ENCODE peak calls at places on chromosome 2, in four cellular contexts. One of them, this sample, is unnamed.

GRCh38 chr2:164620873-164621760 is at the start of gene GRB14:
- DNase-seq in B cell: peak; percentile 64
- DNase-seq in mammary epithelial cell: peak; percentile 84
- DNase-seq in AG04449: no peak
- DNase-seq in this sample: peak; percentile 4

GRCh38 chr2:86833315-86833714 is 28.4 kb downstream of the CD8B start:
- DNase-seq in B cell: no peak
- DNase-seq in mammary epithelial cell: no peak
- DNase-seq in AG04449: no peak
- DNase-seq in this sample: no peak

GRCh38 chr2:98026292-98026691 is 30.5 kb upstream of the TMEM131 start:
- DNase-seq in B cell: no peak
- DNase-seq in mammary epithelial cell: no peak
- DNase-seq in AG04449: no peak
- DNase-seq in this sample: no peak

GRCh38 chr2:32617790-32618189 is 10.1 kb upstream of the TTC27 start:
- DNase-seq in B cell: no peak
- DNase-seq in mammary epithelial cell: no peak
- DNase-seq in AG04449: no peak
- DNase-seq in this sample: no peak

GRCh38 chr2:215486973-215487372 is 51.1 kb upstream of the FN1 start:
- DNase-seq in B cell: no peak
- DNase-seq in mammary epithelial cell: peak; percentile 94
- DNase-seq in AG04449: no peak
- DNase-seq in this sample: no peak

GRCh38 chr2:149420053-149420963 is 89.9 kb downstream of the LYPD6 start:
- DNase-seq in B cell: no peak
- DNase-seq in mammary epithelial cell: no peak
- DNase-seq in AG04449: no peak
- DNase-seq in this sample: no peak

GRCh38 chr2:189013677-189014380 is 39.7 kb downstream of the COL3A1 start:
- DNase-seq in B cell: no peak
- DNase-seq in mammary epithelial cell: no peak
- DNase-seq in AG04449: no peak
- DNase-seq in this sample: no peak

GRCh38 chr2:120319135-120319534 is 26.8 kb upstream of the INHBB start:
- DNase-seq in B cell: no peak
- DNase-seq in mammary epithelial cell: no peak
- DNase-seq in AG04449: no peak
- DNase-seq in this sample: no peak

GRCh38 chr2:240121675-240122074 is 14.4 kb downstream of the COPS9 start:
- DNase-seq in B cell: no peak
- DNase-seq in mammary epithelial cell: no peak
- DNase-seq in AG04449: no peak
- DNase-seq in this sample: no peak

GRCh38 chr2:97900806-97901205 is 94.9 kb downstream of the TMEM131 start:
- DNase-seq in B cell: no peak
- DNase-seq in mammary epithelial cell: peak; percentile 40
- DNase-seq in AG04449: no peak
- DNase-seq in this sample: no peak

GRCh38 chr2:120958623-120959366 is 223.1 kb downstream of the GLI2 start:
- DNase-seq in B cell: no peak
- DNase-seq in mammary epithelial cell: no peak
- DNase-seq in AG04449: no peak
- DNase-seq in this sample: peak; percentile 20

GRCh38 chr2:12457831-12458230 is 258.9 kb upstream of the TRIB2 start:
- DNase-seq in B cell: no peak
- DNase-seq in mammary epithelial cell: no peak
- DNase-seq in AG04449: no peak
- DNase-seq in this sample: no peak

GRCh38 chr2:8103085-8103708 is 578.7 kb upstream of the ID2 start:
- DNase-seq in B cell: no peak
- DNase-seq in mammary epithelial cell: no peak
- DNase-seq in AG04449: no peak
- DNase-seq in this sample: no peak

GRCh38 chr2:73034661-73035374 is 36.7 kb downstream of the SFXN5 start:
- DNase-seq in B cell: no peak
- DNase-seq in mammary epithelial cell: no peak
- DNase-seq in AG04449: no peak
- DNase-seq in this sample: no peak

GRCh38 chr2:30772021-30772705 is 35.1 kb downstream of the CAPN13 start:
- DNase-seq in B cell: no peak
- DNase-seq in mammary epithelial cell: no peak
- DNase-seq in AG04449: no peak
- DNase-seq in this sample: no peak

GRCh38 chr2:135909976-135910375 is 33.7 kb upstream of the MCM6 start:
- DNase-seq in B cell: no peak
- DNase-seq in mammary epithelial cell: no peak
- DNase-seq in AG04449: peak; percentile 12
- DNase-seq in this sample: no peak

GRCh38 chr2:112958428-112959108 is 19.2 kb upstream of the IL36G start:
- DNase-seq in B cell: peak; percentile 44
- DNase-seq in mammary epithelial cell: peak; percentile 53
- DNase-seq in AG04449: no peak
- DNase-seq in this sample: peak; percentile 45
- TF ChIP-seq CTCF in B cell: peak; percentile 88
- TF ChIP-seq CTCF in mammary epithelial cell: peak; percentile 92
- TF ChIP-seq CTCF in AG04449: peak; percentile 81
- TF ChIP-seq CTCF in this sample: peak; percentile 88

DNA sequence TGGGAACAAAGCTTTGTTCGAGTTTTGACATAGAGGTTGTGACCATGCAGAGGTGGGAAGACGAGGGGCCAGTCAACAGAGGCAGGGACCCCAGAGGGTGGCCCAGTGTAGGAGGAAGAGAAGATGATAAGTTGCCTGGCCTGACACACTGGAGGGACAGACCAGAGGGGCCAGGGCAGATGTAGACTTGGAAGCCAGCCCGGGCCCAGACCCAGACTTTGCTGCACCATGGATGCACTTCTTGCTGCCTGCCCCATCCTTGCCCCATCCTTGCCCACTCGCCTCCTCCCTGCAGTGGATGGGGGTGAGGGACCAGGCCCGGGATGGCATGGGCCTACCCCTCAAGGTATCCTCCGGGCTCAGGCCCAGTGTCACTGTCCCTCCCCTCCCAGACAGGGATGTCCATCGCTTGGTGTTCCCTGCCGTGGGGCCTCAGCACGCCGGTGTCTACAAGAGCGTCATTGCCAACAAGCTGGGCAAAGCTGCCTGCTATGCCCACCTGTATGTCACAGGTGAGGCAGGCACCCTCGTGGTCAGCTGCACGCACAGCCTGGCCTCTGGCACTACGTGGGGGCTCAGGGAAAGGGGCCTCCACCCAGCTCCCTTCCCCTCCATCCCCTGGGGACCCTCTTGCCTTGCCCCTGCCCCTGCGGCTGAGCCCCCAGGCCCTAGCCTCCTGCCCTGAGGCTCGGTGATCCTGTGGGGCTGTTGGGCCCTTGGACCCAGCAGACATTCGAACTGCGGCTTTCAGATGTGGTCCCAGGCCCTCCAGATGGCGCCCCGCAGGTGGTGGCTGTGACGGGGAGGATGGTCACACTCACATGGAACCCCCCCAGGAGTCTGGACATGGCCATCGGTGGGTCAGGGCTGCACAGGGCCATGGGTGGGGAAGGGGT is 27.0 kb upstream of the GMPPA start:
- DNase-seq in B cell: no peak
- DNase-seq in mammary epithelial cell: no peak
- DNase-seq in AG04449: no peak
- DNase-seq in this sample: no peak
- TF ChIP-seq CTCF in B cell: no peak
- TF ChIP-seq CTCF in mammary epithelial cell: no peak
- TF ChIP-seq CTCF in AG04449: no peak
- TF ChIP-seq CTCF in this sample: no peak

DNA sequence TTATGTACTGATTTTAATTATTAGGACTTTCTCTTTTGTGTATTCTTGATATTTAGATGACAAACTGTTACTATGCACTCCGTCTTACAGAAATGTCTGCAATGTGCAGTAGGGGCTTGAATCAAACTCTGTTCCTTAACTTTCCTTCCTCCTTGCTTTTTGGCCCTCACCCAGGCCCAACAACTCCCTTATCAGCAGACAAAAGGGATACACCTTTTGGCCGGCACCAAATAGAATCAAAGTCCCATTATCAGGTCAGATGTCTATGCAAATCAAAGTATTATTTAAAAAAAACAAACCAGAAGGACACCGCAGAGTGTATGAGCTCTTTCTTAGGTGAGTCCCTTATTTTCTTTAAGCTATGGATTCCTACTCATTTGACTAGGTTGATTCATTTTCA is 116.3 kb upstream of the SERPINE2 start:
- DNase-seq in B cell: no peak
- DNase-seq in mammary epithelial cell: no peak
- DNase-seq in AG04449: no peak
- DNase-seq in this sample: no peak
- TF ChIP-seq CTCF in B cell: no peak
- TF ChIP-seq CTCF in mammary epithelial cell: no peak
- TF ChIP-seq CTCF in AG04449: no peak
- TF ChIP-seq CTCF in this sample: no peak

GRCh38 chr2:47708801-47709499 is 74.0 kb upstream of the MSH6 start:
- DNase-seq in B cell: no peak
- DNase-seq in mammary epithelial cell: no peak
- DNase-seq in AG04449: no peak
- DNase-seq in this sample: no peak
- TF ChIP-seq CTCF in B cell: no peak
- TF ChIP-seq CTCF in mammary epithelial cell: no peak
- TF ChIP-seq CTCF in AG04449: no peak
- TF ChIP-seq CTCF in this sample: no peak

GRCh38 chr2:179340678-179341077 is 76.0 kb upstream of the SESTD1 start:
- DNase-seq in B cell: no peak
- DNase-seq in mammary epithelial cell: peak; percentile 30
- DNase-seq in AG04449: no peak
- DNase-seq in this sample: peak; percentile 8
- TF ChIP-seq CTCF in B cell: peak; percentile 38
- TF ChIP-seq CTCF in mammary epithelial cell: peak; percentile 34
- TF ChIP-seq CTCF in AG04449: peak; percentile 16
- TF ChIP-seq CTCF in this sample: no peak

GRCh38 chr2:11129598-11130449 is 25.4 kb upstream of the SLC66A3 start:
- DNase-seq in B cell: peak; percentile 82
- DNase-seq in mammary epithelial cell: no peak
- DNase-seq in AG04449: no peak
- DNase-seq in this sample: peak; percentile 77
- TF ChIP-seq CTCF in B cell: peak; percentile 22
- TF ChIP-seq CTCF in mammary epithelial cell: peak; percentile 22
- TF ChIP-seq CTCF in AG04449: no peak
- TF ChIP-seq CTCF in this sample: peak; percentile 41

GRCh38 chr2:64867253-64867996 is 121.8 kb upstream of the SLC1A4 start:
- DNase-seq in B cell: no peak
- DNase-seq in mammary epithelial cell: no peak
- DNase-seq in AG04449: no peak
- DNase-seq in this sample: no peak

GRCh38 chr2:64865831-64866146 is 123.4 kb upstream of the SLC1A4 start:
- DNase-seq in B cell: no peak
- DNase-seq in mammary epithelial cell: no peak
- DNase-seq in AG04449: no peak
- DNase-seq in this sample: no peak

GRCh38 chr2:64869126-64869525 is 120.1 kb upstream of the SLC1A4 start:
- DNase-seq in B cell: no peak
- DNase-seq in mammary epithelial cell: no peak
- DNase-seq in AG04449: no peak
- DNase-seq in this sample: no peak

GRCh38 chr2:64865073-64865830 is 123.9 kb upstream of the SLC1A4 start:
- DNase-seq in B cell: peak; percentile 95
- DNase-seq in mammary epithelial cell: peak; percentile 45
- DNase-seq in AG04449: no peak
- DNase-seq in this sample: peak; percentile 72

DNA sequence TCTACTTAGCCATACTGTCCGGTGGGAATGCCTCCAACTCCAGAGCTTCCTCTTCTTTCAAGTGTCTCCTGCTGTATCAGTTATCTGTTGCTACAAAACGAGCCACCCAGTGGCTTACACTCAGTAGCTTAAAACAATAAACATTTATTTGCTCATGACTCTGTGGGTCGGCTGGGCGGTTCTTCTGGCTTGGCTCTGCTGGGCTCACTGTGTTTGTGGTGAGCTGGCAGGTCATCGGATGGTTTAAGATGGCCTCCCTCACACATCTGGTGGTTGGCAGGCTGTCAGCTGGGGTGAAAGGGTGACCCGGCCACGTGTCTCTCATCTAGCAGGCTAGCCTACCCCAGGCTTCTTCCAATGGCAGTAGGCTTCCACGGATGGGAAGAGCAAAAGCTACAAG is 122.4 kb upstream of the SLC1A4 start:
- DNase-seq in B cell: no peak
- DNase-seq in mammary epithelial cell: peak; percentile 58
- DNase-seq in AG04449: peak; percentile 69
- DNase-seq in this sample: no peak
- TF ChIP-seq CTCF in B cell: no peak
- TF ChIP-seq CTCF in mammary epithelial cell: no peak
- TF ChIP-seq CTCF in AG04449: no peak
- TF ChIP-seq CTCF in this sample: no peak